ENCODE peak calls at places on chromosomes 16 and 17, in eight cellular contexts. One of them, this sample, is unnamed.

GRCh38 chr16:67833035-67833417 is 9.1 kb upstream of the THAP11 start:
- DNase-seq in left ventricle myocardium inferior: no peak
- DNase-seq in WTC11: no peak
- DNase-seq in prostate gland: no peak
- DNase-seq in GM12865: no peak
- DNase-seq in omental fat pad: no peak
- DNase-seq in fibroblast of the aortic adventitia: peak; percentile 58
- DNase-seq in lung: no peak
- DNase-seq in this sample: no peak

GRCh38 chr17:40915721-40916256 is 21.7 kb downstream of the KRT23 start:
- DNase-seq in WTC11: no peak
- DNase-seq in left ventricle myocardium inferior: no peak
- DNase-seq in prostate gland: no peak
- DNase-seq in GM12865: peak; percentile 58
- DNase-seq in fibroblast of the aortic adventitia: peak; percentile 50
- DNase-seq in omental fat pad: no peak
- DNase-seq in lung: no peak
- DNase-seq in this sample: no peak

GRCh38 chr17:48483471-48484131 is 47.2 kb downstream of the HOXB1 start:
- DNase-seq in lung: no peak
- DNase-seq in GM12865: peak; percentile 45
- DNase-seq in omental fat pad: no peak
- DNase-seq in WTC11: no peak
- DNase-seq in left ventricle myocardium inferior: no peak
- DNase-seq in fibroblast of the aortic adventitia: peak; percentile 96
- DNase-seq in prostate gland: peak; percentile 15
- DNase-seq in this sample: no peak

GRCh38 chr17:33234930-33235685 is 58.0 kb downstream of the ASIC2 start:
- DNase-seq in lung: peak; percentile 59
- DNase-seq in prostate gland: peak; percentile 27
- DNase-seq in left ventricle myocardium inferior: peak; percentile 54
- DNase-seq in fibroblast of the aortic adventitia: peak; percentile 91
- DNase-seq in omental fat pad: peak; percentile 35
- DNase-seq in WTC11: no peak
- DNase-seq in GM12865: peak; percentile 1
- DNase-seq in this sample: peak; percentile 74

GRCh38 chr16:57349212-57350031 is 9.2 kb upstream of the CCL22 start:
- DNase-seq in lung: peak; percentile 27
- DNase-seq in prostate gland: no peak
- DNase-seq in WTC11: no peak
- DNase-seq in GM12865: peak; percentile 87
- DNase-seq in omental fat pad: no peak
- DNase-seq in left ventricle myocardium inferior: no peak
- DNase-seq in fibroblast of the aortic adventitia: no peak
- DNase-seq in this sample: no peak

GRCh38 chr17:28145348-28145747 is 102.9 kb downstream of the NLK start:
- DNase-seq in omental fat pad: no peak
- DNase-seq in fibroblast of the aortic adventitia: peak; percentile 8
- DNase-seq in GM12865: no peak
- DNase-seq in lung: no peak
- DNase-seq in WTC11: no peak
- DNase-seq in prostate gland: no peak
- DNase-seq in left ventricle myocardium inferior: no peak
- DNase-seq in this sample: no peak

GRCh38 chr17:11296994-11297393 is 56.0 kb downstream of the SHISA6 start:
- DNase-seq in prostate gland: no peak
- DNase-seq in fibroblast of the aortic adventitia: no peak
- DNase-seq in GM12865: peak; percentile 23
- DNase-seq in left ventricle myocardium inferior: no peak
- DNase-seq in omental fat pad: no peak
- DNase-seq in WTC11: no peak
- DNase-seq in lung: no peak
- DNase-seq in this sample: no peak

GRCh38 chr17:43908111-43908721 is 880 bp upstream of the MPP2 start:
- DNase-seq in left ventricle myocardium inferior: peak; percentile 69
- DNase-seq in lung: peak; percentile 45
- DNase-seq in fibroblast of the aortic adventitia: peak; percentile 83
- DNase-seq in omental fat pad: peak; percentile 49
- DNase-seq in WTC11: peak; percentile 66
- DNase-seq in GM12865: peak; percentile 31
- DNase-seq in prostate gland: peak; percentile 64
- DNase-seq in this sample: peak; percentile 57

DNA sequence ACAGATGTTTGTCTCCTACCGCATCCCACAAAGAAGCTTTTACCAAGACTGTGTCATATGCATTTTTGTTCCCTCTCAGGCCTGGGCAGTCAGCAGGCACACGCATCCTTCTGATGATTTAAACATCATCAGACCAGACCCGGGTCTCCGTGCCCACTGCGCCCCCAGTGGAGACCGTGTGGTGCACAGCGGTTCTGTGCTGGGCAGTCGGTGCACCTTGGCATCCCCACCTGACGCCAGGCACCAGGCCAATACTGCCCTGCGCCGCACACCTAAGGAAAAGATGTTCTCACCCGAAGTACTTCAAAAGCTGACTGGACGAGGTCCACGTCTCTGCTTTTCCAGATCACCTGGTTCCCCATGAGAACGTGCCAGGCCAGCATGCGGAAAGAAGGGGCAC is 10.6 kb upstream of the PLD6 start:
- DNase-seq in prostate gland: no peak
- DNase-seq in GM12865: no peak
- DNase-seq in lung: no peak
- DNase-seq in WTC11: no peak
- DNase-seq in fibroblast of the aortic adventitia: no peak
- DNase-seq in left ventricle myocardium inferior: no peak
- DNase-seq in omental fat pad: no peak
- DNase-seq in this sample: no peak
- TF ChIP-seq CTCF in prostate gland: no peak
- TF ChIP-seq CTCF in GM12865: no peak
- TF ChIP-seq CTCF in lung: no peak
- TF ChIP-seq CTCF in WTC11: peak; percentile 25
- TF ChIP-seq CTCF in fibroblast of the aortic adventitia: no peak
- TF ChIP-seq CTCF in left ventricle myocardium inferior: no peak
- TF ChIP-seq CTCF in omental fat pad: no peak
- TF ChIP-seq CTCF in this sample: no peak

GRCh38 chr17:37740861-37741260 is 4.0 kb downstream of the HNF1B start:
- DNase-seq in fibroblast of the aortic adventitia: no peak
- DNase-seq in WTC11: no peak
- DNase-seq in GM12865: no peak
- DNase-seq in lung: no peak
- DNase-seq in left ventricle myocardium inferior: no peak
- DNase-seq in omental fat pad: no peak
- DNase-seq in prostate gland: no peak
- DNase-seq in this sample: no peak

GRCh38 chr17:37735165-37735564 is 9.7 kb downstream of the HNF1B start:
- DNase-seq in prostate gland: no peak
- DNase-seq in WTC11: peak; percentile 37
- DNase-seq in omental fat pad: no peak
- DNase-seq in GM12865: no peak
- DNase-seq in left ventricle myocardium inferior: no peak
- DNase-seq in lung: no peak
- DNase-seq in fibroblast of the aortic adventitia: no peak
- DNase-seq in this sample: no peak

GRCh38 chr17:37736428-37736827 is 8.4 kb downstream of the HNF1B start:
- DNase-seq in fibroblast of the aortic adventitia: no peak
- DNase-seq in lung: no peak
- DNase-seq in left ventricle myocardium inferior: no peak
- DNase-seq in GM12865: no peak
- DNase-seq in prostate gland: no peak
- DNase-seq in WTC11: no peak
- DNase-seq in omental fat pad: no peak
- DNase-seq in this sample: no peak

GRCh38 chr17:37737971-37738370 is 6.9 kb downstream of the HNF1B start:
- DNase-seq in left ventricle myocardium inferior: no peak
- DNase-seq in WTC11: no peak
- DNase-seq in prostate gland: no peak
- DNase-seq in lung: no peak
- DNase-seq in fibroblast of the aortic adventitia: peak; percentile 78
- DNase-seq in omental fat pad: no peak
- DNase-seq in GM12865: no peak
- DNase-seq in this sample: no peak

GRCh38 chr17:37737081-37737480 is 7.8 kb downstream of the HNF1B start:
- DNase-seq in fibroblast of the aortic adventitia: no peak
- DNase-seq in GM12865: peak; percentile 13
- DNase-seq in lung: no peak
- DNase-seq in prostate gland: no peak
- DNase-seq in left ventricle myocardium inferior: no peak
- DNase-seq in omental fat pad: no peak
- DNase-seq in WTC11: no peak
- DNase-seq in this sample: no peak
- TF ChIP-seq CTCF in fibroblast of the aortic adventitia: no peak
- TF ChIP-seq CTCF in GM12865: no peak
- TF ChIP-seq CTCF in lung: no peak
- TF ChIP-seq CTCF in prostate gland: no peak
- TF ChIP-seq CTCF in left ventricle myocardium inferior: no peak
- TF ChIP-seq CTCF in omental fat pad: no peak
- TF ChIP-seq CTCF in WTC11: no peak
- TF ChIP-seq CTCF in this sample: no peak

DNA sequence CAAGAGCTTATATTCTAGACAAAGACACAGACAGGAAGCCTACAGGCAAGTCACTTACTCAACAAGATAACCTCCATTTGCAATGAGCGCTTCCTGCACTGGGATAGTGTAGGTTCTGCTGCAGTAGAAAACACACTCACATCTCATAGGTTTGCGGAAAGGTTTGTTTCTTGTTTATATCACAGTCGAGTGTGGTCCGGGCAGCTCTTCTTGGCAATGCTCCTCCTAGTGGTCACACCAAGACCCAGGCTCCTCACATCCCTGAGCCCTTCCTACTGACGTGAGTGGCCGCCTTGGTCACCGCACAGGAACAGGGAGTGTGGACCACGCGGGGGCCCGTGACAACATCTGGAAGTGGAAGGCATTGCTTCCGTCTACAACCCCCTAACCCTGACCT is 48.0 kb upstream of the RBFOX3 start:
- DNase-seq in lung: no peak
- DNase-seq in omental fat pad: no peak
- DNase-seq in prostate gland: peak; percentile 4
- DNase-seq in left ventricle myocardium inferior: no peak
- DNase-seq in GM12865: peak; percentile 17
- DNase-seq in WTC11: peak; percentile 63
- DNase-seq in fibroblast of the aortic adventitia: peak; percentile 1
- DNase-seq in this sample: peak; percentile 49
- TF ChIP-seq CTCF in lung: peak; percentile 24
- TF ChIP-seq CTCF in omental fat pad: no peak
- TF ChIP-seq CTCF in prostate gland: no peak
- TF ChIP-seq CTCF in left ventricle myocardium inferior: peak; percentile 52
- TF ChIP-seq CTCF in GM12865: peak; percentile 37
- TF ChIP-seq CTCF in WTC11: peak; percentile 41
- TF ChIP-seq CTCF in fibroblast of the aortic adventitia: peak; percentile 40
- TF ChIP-seq CTCF in this sample: no peak

DNA sequence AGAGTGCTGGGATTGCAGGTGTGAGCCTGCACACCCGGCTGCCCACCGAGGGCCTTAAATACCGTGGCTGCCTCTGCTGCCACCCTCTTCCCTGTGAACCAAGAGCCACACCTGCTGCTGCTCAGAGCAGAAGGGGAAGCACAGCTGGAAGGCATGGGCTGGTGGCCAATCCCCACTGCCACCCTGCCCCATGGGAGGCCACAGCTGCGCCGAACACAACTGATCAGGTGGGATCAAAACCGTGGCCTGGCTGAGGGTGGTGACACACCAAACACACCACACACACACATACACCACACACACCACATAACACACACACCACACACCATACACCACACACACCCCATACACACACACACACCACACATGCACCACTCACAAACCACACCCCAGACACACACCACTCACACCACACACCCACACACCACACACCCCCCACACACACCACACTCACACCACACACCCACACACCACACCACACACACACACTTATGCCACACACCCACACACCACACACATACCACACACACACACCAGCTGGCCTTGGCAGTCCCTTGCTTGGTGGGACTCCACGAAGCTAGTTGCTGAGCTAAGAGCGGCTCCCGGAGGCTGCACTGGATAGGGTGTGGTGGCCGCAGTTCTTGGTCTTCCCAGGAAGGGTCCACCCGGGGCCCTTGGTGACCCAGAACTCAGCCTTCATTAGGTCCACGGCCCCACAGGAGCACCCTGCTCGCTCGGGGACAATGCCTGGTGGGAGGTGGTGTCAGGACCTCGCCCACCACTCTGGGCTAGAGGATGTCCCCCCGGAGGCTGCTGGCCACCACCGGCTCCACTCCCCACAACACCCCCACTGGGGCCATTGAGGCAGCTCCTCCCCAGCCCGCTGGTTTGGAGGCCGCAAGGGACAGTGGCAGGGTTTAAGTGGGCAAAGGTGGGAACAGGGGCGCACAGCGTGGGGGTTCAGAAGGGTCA is 14.9 kb downstream of the CEP131 start:
- DNase-seq in GM12865: no peak
- DNase-seq in fibroblast of the aortic adventitia: no peak
- DNase-seq in prostate gland: no peak
- DNase-seq in lung: no peak
- DNase-seq in WTC11: no peak
- DNase-seq in omental fat pad: no peak
- DNase-seq in left ventricle myocardium inferior: no peak
- DNase-seq in this sample: no peak
- TF ChIP-seq CTCF in GM12865: no peak
- TF ChIP-seq CTCF in fibroblast of the aortic adventitia: no peak
- TF ChIP-seq CTCF in prostate gland: no peak
- TF ChIP-seq CTCF in lung: no peak
- TF ChIP-seq CTCF in WTC11: no peak
- TF ChIP-seq CTCF in omental fat pad: no peak
- TF ChIP-seq CTCF in left ventricle myocardium inferior: no peak
- TF ChIP-seq CTCF in this sample: no peak

GRCh38 chr17:76000755-76001521 is at the start of gene CDK3:
- DNase-seq in lung: no peak
- DNase-seq in fibroblast of the aortic adventitia: no peak
- DNase-seq in GM12865: no peak
- DNase-seq in WTC11: no peak
- DNase-seq in omental fat pad: no peak
- DNase-seq in prostate gland: no peak
- DNase-seq in left ventricle myocardium inferior: no peak
- DNase-seq in this sample: no peak
- TF ChIP-seq CTCF in lung: no peak
- TF ChIP-seq CTCF in fibroblast of the aortic adventitia: no peak
- TF ChIP-seq CTCF in GM12865: no peak
- TF ChIP-seq CTCF in WTC11: peak; percentile 6
- TF ChIP-seq CTCF in omental fat pad: no peak
- TF ChIP-seq CTCF in prostate gland: no peak
- TF ChIP-seq CTCF in left ventricle myocardium inferior: no peak
- TF ChIP-seq CTCF in this sample: no peak

GRCh38 chr16:65153365-65154105 is 31.7 kb upstream of the CDH11 start:
- DNase-seq in fibroblast of the aortic adventitia: no peak
- DNase-seq in WTC11: no peak
- DNase-seq in prostate gland: no peak
- DNase-seq in left ventricle myocardium inferior: no peak
- DNase-seq in omental fat pad: no peak
- DNase-seq in lung: no peak
- DNase-seq in GM12865: no peak
- DNase-seq in this sample: no peak
- TF ChIP-seq CTCF in fibroblast of the aortic adventitia: no peak
- TF ChIP-seq CTCF in WTC11: no peak
- TF ChIP-seq CTCF in prostate gland: no peak
- TF ChIP-seq CTCF in left ventricle myocardium inferior: no peak
- TF ChIP-seq CTCF in omental fat pad: no peak
- TF ChIP-seq CTCF in lung: no peak
- TF ChIP-seq CTCF in GM12865: no peak
- TF ChIP-seq CTCF in this sample: no peak

DNA sequence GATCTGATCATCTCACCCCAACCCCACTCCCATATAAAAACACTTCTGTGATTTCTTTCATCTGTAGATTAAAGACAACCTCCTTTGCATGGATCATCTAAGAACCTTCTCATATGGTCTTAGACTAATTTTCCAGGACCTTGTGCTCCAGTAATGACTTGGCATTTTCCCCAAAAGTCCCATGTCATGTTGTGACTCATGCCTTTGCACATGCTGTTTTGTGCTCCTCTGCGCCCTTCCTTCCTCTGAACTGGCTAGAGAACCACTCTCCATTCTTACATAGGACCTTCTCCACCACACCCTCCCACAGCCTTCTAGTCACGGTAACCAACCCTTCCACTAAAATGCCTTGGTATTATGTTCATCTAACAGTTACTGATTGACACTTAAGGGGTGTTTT is 99.5 kb upstream of the AXIN2 start:
- DNase-seq in omental fat pad: no peak
- DNase-seq in fibroblast of the aortic adventitia: peak; percentile 64
- DNase-seq in left ventricle myocardium inferior: no peak
- DNase-seq in prostate gland: no peak
- DNase-seq in WTC11: no peak
- DNase-seq in GM12865: peak; percentile 19
- DNase-seq in lung: no peak
- DNase-seq in this sample: no peak
- TF ChIP-seq CTCF in omental fat pad: no peak
- TF ChIP-seq CTCF in fibroblast of the aortic adventitia: no peak
- TF ChIP-seq CTCF in left ventricle myocardium inferior: no peak
- TF ChIP-seq CTCF in prostate gland: no peak
- TF ChIP-seq CTCF in WTC11: no peak
- TF ChIP-seq CTCF in GM12865: no peak
- TF ChIP-seq CTCF in lung: no peak
- TF ChIP-seq CTCF in this sample: no peak

This sample was measured in breast epithelium.